ENCODE peak calls at places on chromosomes 13 and 19, in eight cellular contexts. Z is heart right ventricle, I is left colon, B is neural crest cell, L is globus pallidus, Q is progenitor cell of endocrine pancreas, A is NCI-H2107, K is neural progenitor cell. W is an unnamed sample.

GRCh38 chr19:18230941-18231734 is 4.9 kb upstream of the PDE4C start:
- DNase-seq in Z (no peak), I (no peak), B (no peak), L (no peak), Q (no peak), A (no peak), K (no peak), W (no peak)

GRCh38 chr13:20370815-20371421 is 138.8 kb upstream of the GJB6 start:
- DNase-seq in Z (no peak), I (no peak), B (no peak), L (no peak), Q (no peak), A (no peak), K (no peak), W (no peak)

GRCh38 chr13:99911965-99912566 is 59.5 kb downstream of the ZIC5 start:
- DNase-seq in Z (no peak), I (no peak), B (no peak), L (no peak), Q (no peak), A (no peak), K (no peak), W (no peak)

GRCh38 chr13:76638882-76639281 is 247.3 kb downstream of the KCTD12 start:
- DNase-seq in Z (no peak), I (no peak), B (no peak), L (no peak), Q (no peak), A (no peak), K (no peak), W (no peak)

GRCh38 chr13:51502206-51502651 is 49.4 kb upstream of the INTS6 start:
- DNase-seq in Z (no peak), I (no peak), B (no peak), L (no peak), Q (no peak), A (no peak), K (no peak), W (no peak)

GRCh38 chr19:54608205-54608604 is 14.8 kb downstream of the LILRA1 start:
- DNase-seq in Z (no peak), I (no peak), B (no peak), L (no peak), Q (no peak), A (no peak), K (no peak), W (no peak)

GRCh38 chr13:81639984-81640582 is 1299.2 kb upstream of the SPRY2 start:
- DNase-seq in Z (no peak), I (no peak), B (no peak), L (no peak), Q (no peak), A (no peak), K (peak), W (peak)

GRCh38 chr19:15091918-15092753 is 10.1 kb downstream of the OR1I1 start:
- DNase-seq in Z (peak), I (no peak), B (peak), L (peak), Q (no peak), A (no peak), K (peak), W (peak)

GRCh38 chr19:41872775-41873647 is 4.1 kb upstream of the CD79A start:
- DNase-seq in Z (peak), I (peak), B (peak), L (no peak), Q (peak), A (peak), K (peak), W (peak)

GRCh38 chr19:18049390-18049789 is 37.3 kb downstream of the IL12RB1 start:
- DNase-seq in Z (peak), I (peak), B (no peak), L (peak), Q (no peak), A (no peak), K (no peak), W (no peak)

GRCh38 chr19:30523791-30524190 is 151.6 kb downstream of the ZNF536 start:
- DNase-seq in Z (no peak), I (no peak), B (no peak), L (no peak), Q (no peak), A (no peak), K (no peak), W (no peak)

GRCh38 chr13:29993716-29994488 is 143.5 kb upstream of the UBL3 start:
- DNase-seq in Z (no peak), I (no peak), B (no peak), L (no peak), Q (no peak), A (no peak), K (no peak), W (no peak)

GRCh38 chr13:73440296-73440895 is 381.6 kb downstream of the KLF5 start:
- DNase-seq in Z (no peak), I (no peak), B (no peak), L (no peak), Q (no peak), A (no peak), K (peak), W (no peak)

GRCh38 chr13:74135306-74136088 is 1.3 kb upstream of the KLF12 start:
- DNase-seq in Z (peak), I (peak), B (peak), L (peak), Q (peak), A (peak), K (peak), W (peak)

GRCh38 chr13:97892717-97893116 is 60.8 kb upstream of the IPO5 start:
- DNase-seq in Z (no peak), I (no peak), B (no peak), L (no peak), Q (no peak), A (no peak), K (no peak), W (no peak)

GRCh38 chr19:2221250-2221831 is 14.8 kb downstream of the PLEKHJ1 start:
- DNase-seq in Z (no peak), I (no peak), B (no peak), L (no peak), Q (no peak), A (no peak), K (no peak), W (no peak)

GRCh38 chr19:38683393-38684077 is 36.1 kb downstream of the ACTN4 start:
- DNase-seq in Z (peak), I (peak), B (no peak), L (no peak), Q (peak), A (no peak), K (peak), W (peak)

GRCh38 chr19:33252418-33252962 is 26.8 kb upstream of the SLC7A10 start:
- DNase-seq in Z (no peak), I (no peak), B (no peak), L (no peak), Q (no peak), A (no peak), K (no peak), W (no peak)

GRCh38 chr19:38361633-38362075 is 12.7 kb upstream of the PSMD8 start:
- DNase-seq in Z (peak), I (peak), B (peak), L (peak), Q (peak), A (no peak), K (peak), W (peak)

GRCh38 chr13:26989261-26990007 is 182.2 kb downstream of the USP12 start:
- DNase-seq in Z (no peak), I (no peak), B (no peak), L (no peak), Q (no peak), A (no peak), K (no peak), W (no peak)

GRCh38 chr13:65965496-65965895 is 1264.6 kb downstream of the PCDH9 start:
- DNase-seq in Z (no peak), I (no peak), B (no peak), L (no peak), Q (no peak), A (no peak), K (no peak), W (no peak)

GRCh38 chr19:49887037-49887652 is 9.5 kb downstream of the IL4I1 start:
- DNase-seq in Z (peak), I (no peak), B (no peak), L (no peak), Q (no peak), A (no peak), K (no peak), W (no peak)

GRCh38 chr19:14473915-14474578 is 1.1 kb downstream of the PTGER1 start:
- DNase-seq in Z (no peak), I (no peak), B (no peak), L (no peak), Q (no peak), A (no peak), K (no peak), W (no peak)

GRCh38 chr13:102141625-102142472 is 260.0 kb downstream of the FGF14 start:
- DNase-seq in Z (no peak), I (no peak), B (no peak), L (no peak), Q (no peak), A (no peak), K (peak), W (no peak)

GRCh38 chr19:12859546-12859945 is 21.2 kb downstream of the MAST1 start:
- DNase-seq in Z (no peak), I (no peak), B (no peak), L (no peak), Q (no peak), A (no peak), K (no peak), W (no peak)

GRCh38 chr19:55642153-55643002 is 1.1 kb upstream of the ZNF581 start:
- DNase-seq in Z (peak), I (no peak), B (no peak), L (no peak), Q (no peak), A (no peak), K (peak), W (no peak)

GRCh38 chr19:10701955-10702307 is 692 bp downstream of the QTRT1 start:
- DNase-seq in Z (no peak), I (no peak), B (peak), L (no peak), Q (no peak), A (no peak), K (peak), W (peak)

GRCh38 chr13:96817336-96817941 is 176.8 kb downstream of the OXGR1 start:
- DNase-seq in Z (no peak), I (no peak), B (no peak), L (peak), Q (no peak), A (no peak), K (peak), W (peak)

GRCh38 chr19:49155005-49155826 is at the start of gene HRC:
- DNase-seq in Z (peak), I (no peak), B (no peak), L (no peak), Q (no peak), A (no peak), K (no peak), W (no peak)

GRCh38 chr13:73849292-73849691 is 284.9 kb downstream of the KLF12 start:
- DNase-seq in Z (no peak), I (no peak), B (no peak), L (no peak), Q (no peak), A (no peak), K (peak), W (peak)